ENCODE peak calls at places on chromosome 12, in nine cellular contexts. One of them, this sample, is unnamed. For H4K20me1, the result is how much of the 10 kb centered on the place peaks cover.

GRCh38 chr12:131699434-131699833 is 11.5 kb upstream of the SFSWAP start:
- DNase-seq in PC-9: no peak
- DNase-seq in PC-3: peak
- DNase-seq in DND-41: no peak
- DNase-seq in K562: no peak
- DNase-seq in GM23338: no peak
- DNase-seq in mammary epithelial cell: no peak
- DNase-seq in endothelial cell of umbilical vein: no peak
- DNase-seq in IMR-90: no peak
- DNase-seq in this sample: no peak

GRCh38 chr12:127811988-127812387 is 455.0 kb upstream of the TMEM132C start:
- DNase-seq in endothelial cell of umbilical vein: no peak
- DNase-seq in mammary epithelial cell: no peak
- DNase-seq in DND-41: no peak
- DNase-seq in IMR-90: no peak
- DNase-seq in PC-3: no peak
- DNase-seq in PC-9: no peak
- DNase-seq in K562: no peak
- DNase-seq in GM23338: peak
- DNase-seq in this sample: no peak

GRCh38 chr12:57698414-57698813 is 4.5 kb downstream of the OS9 start:
- DNase-seq in IMR-90: no peak
- DNase-seq in DND-41: no peak
- DNase-seq in mammary epithelial cell: no peak
- DNase-seq in PC-9: no peak
- DNase-seq in GM23338: no peak
- DNase-seq in K562: no peak
- DNase-seq in PC-3: no peak
- DNase-seq in endothelial cell of umbilical vein: no peak
- DNase-seq in this sample: no peak

GRCh38 chr12:95633049-95633545 is 81.8 kb upstream of the USP44 start:
- DNase-seq in K562: no peak
- DNase-seq in IMR-90: peak
- DNase-seq in DND-41: no peak
- DNase-seq in GM23338: no peak
- DNase-seq in endothelial cell of umbilical vein: peak
- DNase-seq in PC-3: peak
- DNase-seq in mammary epithelial cell: peak
- DNase-seq in PC-9: peak
- DNase-seq in this sample: peak

GRCh38 chr12:117890644-117891043 is 78.1 kb downstream of the KSR2 start:
- DNase-seq in DND-41: no peak
- DNase-seq in endothelial cell of umbilical vein: no peak
- DNase-seq in PC-9: no peak
- DNase-seq in PC-3: no peak
- DNase-seq in mammary epithelial cell: no peak
- DNase-seq in K562: no peak
- DNase-seq in IMR-90: no peak
- DNase-seq in GM23338: no peak
- DNase-seq in this sample: no peak

GRCh38 chr12:19967486-19967885 is 400.9 kb upstream of the PDE3A start:
- DNase-seq in GM23338: no peak
- DNase-seq in mammary epithelial cell: peak
- DNase-seq in IMR-90: peak
- DNase-seq in PC-9: no peak
- DNase-seq in K562: no peak
- DNase-seq in PC-3: peak
- DNase-seq in DND-41: no peak
- DNase-seq in endothelial cell of umbilical vein: peak
- DNase-seq in this sample: peak

GRCh38 chr12:88921434-88921833 is 341.2 kb upstream of the KITLG start:
- DNase-seq in PC-3: no peak
- DNase-seq in PC-9: no peak
- DNase-seq in DND-41: no peak
- DNase-seq in K562: no peak
- DNase-seq in GM23338: no peak
- DNase-seq in IMR-90: no peak
- DNase-seq in endothelial cell of umbilical vein: no peak
- DNase-seq in mammary epithelial cell: no peak
- DNase-seq in this sample: no peak

GRCh38 chr12:52253391-52254179 is 20.5 kb downstream of the KRT7 start:
- DNase-seq in IMR-90: no peak
- DNase-seq in PC-9: no peak
- DNase-seq in endothelial cell of umbilical vein: no peak
- DNase-seq in DND-41: no peak
- DNase-seq in mammary epithelial cell: peak
- DNase-seq in K562: no peak
- DNase-seq in PC-3: peak
- DNase-seq in GM23338: no peak
- DNase-seq in this sample: no peak

GRCh38 chr12:88998421-88998820 is 353.9 kb downstream of the DUSP6 start:
- DNase-seq in IMR-90: peak
- DNase-seq in K562: no peak
- DNase-seq in PC-3: no peak
- DNase-seq in PC-9: no peak
- DNase-seq in mammary epithelial cell: peak
- DNase-seq in DND-41: no peak
- DNase-seq in endothelial cell of umbilical vein: no peak
- DNase-seq in GM23338: no peak
- DNase-seq in this sample: no peak

DNA sequence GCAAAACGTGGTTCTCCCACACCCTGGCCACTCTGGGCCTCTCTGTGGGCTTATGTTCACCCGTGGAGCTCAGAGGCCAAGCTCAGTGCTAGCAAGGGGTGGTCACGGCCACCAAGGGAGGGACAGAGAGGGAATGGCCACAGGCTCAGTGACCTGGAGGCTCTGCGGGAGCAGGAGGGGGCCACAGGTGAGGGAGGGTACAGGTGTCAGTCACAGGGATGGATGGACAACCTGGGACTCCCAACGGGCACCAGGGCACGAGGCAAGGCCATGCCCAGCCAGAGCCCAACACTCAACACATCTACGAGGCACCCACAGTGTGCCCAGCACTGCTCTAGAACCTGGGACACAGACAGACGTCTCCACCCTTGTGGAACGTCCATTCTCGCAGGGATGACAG is 11.3 kb downstream of the NCOR2 start:
- DNase-seq in K562: no peak
- DNase-seq in mammary epithelial cell: no peak
- DNase-seq in GM23338: no peak
- DNase-seq in DND-41: no peak
- DNase-seq in endothelial cell of umbilical vein: no peak
- DNase-seq in PC-3: no peak
- DNase-seq in PC-9: no peak
- DNase-seq in IMR-90: no peak
- DNase-seq in this sample: no peak
- H4K20me1 ChIP-seq in K562: under half
- H4K20me1 ChIP-seq in mammary epithelial cell: under half
- H4K20me1 ChIP-seq in GM23338: half or more
- H4K20me1 ChIP-seq in DND-41: half or more
- H4K20me1 ChIP-seq in endothelial cell of umbilical vein: under half
- H4K20me1 ChIP-seq in PC-3: under half
- H4K20me1 ChIP-seq in PC-9: half or more
- H4K20me1 ChIP-seq in IMR-90: half or more
- H4K20me1 ChIP-seq in this sample: under half

GRCh38 chr12:108828774-108829173 is 28.6 kb downstream of the SSH1 start:
- DNase-seq in DND-41: no peak
- DNase-seq in IMR-90: peak
- DNase-seq in endothelial cell of umbilical vein: peak
- DNase-seq in GM23338: no peak
- DNase-seq in mammary epithelial cell: no peak
- DNase-seq in K562: no peak
- DNase-seq in PC-3: no peak
- DNase-seq in PC-9: no peak
- DNase-seq in this sample: peak

GRCh38 chr12:108826115-108826806 is 31.1 kb downstream of the SSH1 start:
- DNase-seq in PC-3: no peak
- DNase-seq in DND-41: no peak
- DNase-seq in IMR-90: peak
- DNase-seq in PC-9: no peak
- DNase-seq in mammary epithelial cell: no peak
- DNase-seq in GM23338: no peak
- DNase-seq in K562: peak
- DNase-seq in endothelial cell of umbilical vein: peak
- DNase-seq in this sample: peak

GRCh38 chr12:108825205-108825950 is 32.0 kb downstream of the SSH1 start:
- DNase-seq in DND-41: no peak
- DNase-seq in PC-9: no peak
- DNase-seq in PC-3: no peak
- DNase-seq in GM23338: no peak
- DNase-seq in mammary epithelial cell: no peak
- DNase-seq in IMR-90: peak
- DNase-seq in K562: no peak
- DNase-seq in endothelial cell of umbilical vein: no peak
- DNase-seq in this sample: peak

GRCh38 chr12:108826807-108827721 is 30.3 kb downstream of the SSH1 start:
- DNase-seq in GM23338: no peak
- DNase-seq in DND-41: no peak
- DNase-seq in PC-9: no peak
- DNase-seq in IMR-90: peak
- DNase-seq in PC-3: no peak
- DNase-seq in endothelial cell of umbilical vein: peak
- DNase-seq in K562: peak
- DNase-seq in mammary epithelial cell: no peak
- DNase-seq in this sample: peak

GRCh38 chr12:108827941-108828340 is 29.4 kb downstream of the SSH1 start:
- DNase-seq in GM23338: no peak
- DNase-seq in endothelial cell of umbilical vein: peak
- DNase-seq in PC-3: no peak
- DNase-seq in IMR-90: no peak
- DNase-seq in mammary epithelial cell: no peak
- DNase-seq in K562: no peak
- DNase-seq in PC-9: no peak
- DNase-seq in DND-41: no peak
- DNase-seq in this sample: peak
- H4K20me1 ChIP-seq in GM23338: under half
- H4K20me1 ChIP-seq in endothelial cell of umbilical vein: under half
- H4K20me1 ChIP-seq in PC-3: under half
- H4K20me1 ChIP-seq in IMR-90: under half
- H4K20me1 ChIP-seq in mammary epithelial cell: under half
- H4K20me1 ChIP-seq in K562: under half
- H4K20me1 ChIP-seq in PC-9: under half
- H4K20me1 ChIP-seq in DND-41: under half
- H4K20me1 ChIP-seq in this sample: under half

GRCh38 chr12:53474077-53474476 is 22.2 kb downstream of the PCBP2 start:
- DNase-seq in K562: no peak
- DNase-seq in mammary epithelial cell: no peak
- DNase-seq in PC-3: no peak
- DNase-seq in DND-41: no peak
- DNase-seq in GM23338: no peak
- DNase-seq in endothelial cell of umbilical vein: no peak
- DNase-seq in IMR-90: no peak
- DNase-seq in PC-9: no peak
- DNase-seq in this sample: no peak

GRCh38 chr12:53476769-53477209 is 22.5 kb downstream of the MAP3K12 start:
- DNase-seq in mammary epithelial cell: no peak
- DNase-seq in K562: no peak
- DNase-seq in IMR-90: no peak
- DNase-seq in PC-9: no peak
- DNase-seq in DND-41: no peak
- DNase-seq in GM23338: peak
- DNase-seq in endothelial cell of umbilical vein: peak
- DNase-seq in PC-3: peak
- DNase-seq in this sample: no peak

GRCh38 chr12:53472183-53472582 is 20.3 kb downstream of the PCBP2 start:
- DNase-seq in PC-9: no peak
- DNase-seq in DND-41: no peak
- DNase-seq in mammary epithelial cell: no peak
- DNase-seq in PC-3: no peak
- DNase-seq in IMR-90: no peak
- DNase-seq in K562: no peak
- DNase-seq in GM23338: no peak
- DNase-seq in endothelial cell of umbilical vein: no peak
- DNase-seq in this sample: no peak

GRCh38 chr12:53478865-53479264 is 20.4 kb downstream of the MAP3K12 start:
- DNase-seq in DND-41: no peak
- DNase-seq in PC-3: no peak
- DNase-seq in GM23338: no peak
- DNase-seq in IMR-90: no peak
- DNase-seq in PC-9: no peak
- DNase-seq in K562: no peak
- DNase-seq in endothelial cell of umbilical vein: no peak
- DNase-seq in mammary epithelial cell: no peak
- DNase-seq in this sample: no peak

GRCh38 chr12:53474819-53475218 is 22.9 kb downstream of the PCBP2 start:
- DNase-seq in GM23338: no peak
- DNase-seq in mammary epithelial cell: no peak
- DNase-seq in DND-41: no peak
- DNase-seq in IMR-90: no peak
- DNase-seq in PC-3: no peak
- DNase-seq in PC-9: no peak
- DNase-seq in endothelial cell of umbilical vein: no peak
- DNase-seq in K562: no peak
- DNase-seq in this sample: no peak
- H4K20me1 ChIP-seq in GM23338: half or more
- H4K20me1 ChIP-seq in mammary epithelial cell: under half
- H4K20me1 ChIP-seq in DND-41: half or more
- H4K20me1 ChIP-seq in IMR-90: half or more
- H4K20me1 ChIP-seq in PC-3: half or more
- H4K20me1 ChIP-seq in PC-9: half or more
- H4K20me1 ChIP-seq in endothelial cell of umbilical vein: under half
- H4K20me1 ChIP-seq in K562: under half
- H4K20me1 ChIP-seq in this sample: under half

DNA sequence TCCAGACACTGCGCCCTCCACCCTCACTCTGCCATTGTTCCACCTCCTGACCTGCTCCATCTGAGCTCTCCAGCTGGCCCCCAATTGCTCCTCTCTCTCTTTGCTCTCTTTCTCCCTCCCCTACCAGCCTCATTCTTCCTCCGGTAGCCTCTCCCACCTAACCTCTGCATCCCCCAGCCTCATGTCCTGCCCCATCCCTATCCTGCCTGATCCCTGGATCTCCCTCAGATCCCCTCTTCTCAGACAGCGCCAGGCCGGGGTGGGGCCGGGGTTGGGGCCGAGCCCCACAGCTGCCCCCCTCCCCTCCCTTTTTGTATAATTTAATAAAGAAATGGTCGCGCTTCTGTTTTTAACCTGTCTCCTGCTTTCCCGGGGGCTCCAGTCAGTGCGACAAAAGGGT is 1.7 kb upstream of the LAG3 start:
- DNase-seq in PC-9: no peak
- DNase-seq in GM23338: no peak
- DNase-seq in mammary epithelial cell: no peak
- DNase-seq in PC-3: no peak
- DNase-seq in K562: no peak
- DNase-seq in endothelial cell of umbilical vein: no peak
- DNase-seq in DND-41: no peak
- DNase-seq in IMR-90: no peak
- DNase-seq in this sample: no peak
- H4K20me1 ChIP-seq in PC-9: under half
- H4K20me1 ChIP-seq in GM23338: under half
- H4K20me1 ChIP-seq in mammary epithelial cell: under half
- H4K20me1 ChIP-seq in PC-3: under half
- H4K20me1 ChIP-seq in K562: under half
- H4K20me1 ChIP-seq in endothelial cell of umbilical vein: under half
- H4K20me1 ChIP-seq in DND-41: under half
- H4K20me1 ChIP-seq in IMR-90: under half
- H4K20me1 ChIP-seq in this sample: under half

This sample was measured in fibroblast of lung.